ENCODE peak calls at places on chromosomes 2 and 18, in nine cellular contexts. C, H, K, Q, T, B, O, L and M are unnamed samples.

GRCh38 chr2:163341426-163341825 is 394.4 kb downstream of the FIGN start:
- DNase-seq in C (no peak), H (no peak), K (no peak), Q (no peak), T (no peak), B (peak; percentile 42), O (peak; percentile 89), L (peak; percentile 2), M (no peak)

GRCh38 chr2:57711991-57712390 is 334.6 kb upstream of the VRK2 start:
- DNase-seq in C (no peak), H (no peak), K (no peak), Q (no peak), T (no peak), B (no peak), O (no peak), L (no peak), M (no peak)

GRCh38 chr2:226643550-226644275 is 155.9 kb downstream of the IRS1 start:
- DNase-seq in C (no peak), H (no peak), K (no peak), Q (no peak), T (no peak), B (no peak), O (no peak), L (no peak), M (no peak)

GRCh38 chr18:49814147-49814499 is 790 bp upstream of the ACAA2 start:
- DNase-seq in C (peak; percentile 22), H (peak; percentile 26), K (no peak), Q (peak; percentile 72), T (peak; percentile 87), B (peak; percentile 68), O (peak; percentile 58), L (no peak), M (no peak)

GRCh38 chr2:224910535-224910934 is 131.7 kb downstream of the DOCK10 start:
- DNase-seq in C (no peak), H (no peak), K (no peak), Q (peak; percentile 58), T (no peak), B (peak; percentile 25), O (no peak), L (no peak), M (no peak)

GRCh38 chr2:101737478-101738240 is 40.2 kb downstream of the MAP4K4 start:
- DNase-seq in C (no peak), H (peak; percentile 79), K (no peak), Q (no peak), T (no peak), B (no peak), O (peak; percentile 89), L (no peak), M (no peak)

GRCh38 chr2:5530022-5530696 is 162.0 kb upstream of the SOX11 start:
- DNase-seq in C (no peak), H (no peak), K (no peak), Q (no peak), T (peak; percentile 83), B (no peak), O (no peak), L (no peak), M (no peak)

GRCh38 chr18:62245699-62246098 is 58.6 kb downstream of the RELCH start:
- DNase-seq in C (no peak), H (no peak), K (no peak), Q (no peak), T (no peak), B (no peak), O (no peak), L (no peak), M (no peak)

GRCh38 chr2:62196278-62196901 is 475 bp downstream of the B3GNT2 start:
- DNase-seq in C (peak; percentile 82), H (peak; percentile 46), K (peak; percentile 79), Q (no peak), T (peak; percentile 55), B (no peak), O (peak; percentile 48), L (peak; percentile 71), M (peak; percentile 25)

GRCh38 chr18:9712606-9713005 is 4.5 kb downstream of the RAB31 start:
- DNase-seq in C (no peak), H (no peak), K (no peak), Q (no peak), T (no peak), B (peak; percentile 57), O (no peak), L (no peak), M (no peak)

GRCh38 chr18:9714832-9715343 is 6.8 kb downstream of the RAB31 start:
- DNase-seq in C (no peak), H (no peak), K (no peak), Q (no peak), T (no peak), B (no peak), O (no peak), L (no peak), M (no peak)

GRCh38 chr18:9711361-9712129 is 3.4 kb downstream of the RAB31 start:
- DNase-seq in C (no peak), H (no peak), K (no peak), Q (no peak), T (no peak), B (no peak), O (no peak), L (no peak), M (no peak)

GRCh38 chr18:9710037-9710436 is 1.9 kb downstream of the RAB31 start:
- DNase-seq in C (no peak), H (no peak), K (no peak), Q (no peak), T (no peak), B (no peak), O (no peak), L (no peak), M (no peak)

DNA sequence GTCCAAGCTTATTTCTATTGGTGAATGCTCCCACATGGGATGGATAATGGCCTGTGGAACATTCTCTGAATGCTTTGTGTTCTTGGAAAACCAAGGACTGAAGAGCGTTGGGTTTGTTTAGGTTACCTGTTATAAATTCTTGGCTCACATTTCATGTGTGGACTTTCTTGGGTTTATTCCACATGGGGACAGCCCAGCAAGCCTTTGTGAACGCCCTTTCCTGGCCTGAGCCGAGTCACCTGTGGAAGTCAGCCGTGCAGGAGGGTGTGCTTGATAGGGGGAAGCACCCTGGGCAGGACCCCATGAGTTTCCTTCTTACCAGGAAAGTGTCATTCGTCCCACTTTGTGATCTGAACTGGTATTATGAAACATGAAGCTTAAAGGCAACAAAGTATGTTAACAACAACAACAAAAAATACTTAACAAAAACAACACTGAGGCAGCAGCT is 4.1 kb downstream of the RAB31 start:
- DNase-seq in C (no peak), H (no peak), K (no peak), Q (no peak), T (no peak), B (no peak), O (no peak), L (no peak), M (no peak)
- H3K27ac ChIP-seq in C (peak overlapping the region; percentile 2), H (no peak overlapping the region), K (no peak overlapping the region), Q (no peak overlapping the region), T (no peak overlapping the region), B (no peak overlapping the region), O (no peak overlapping the region), L (no peak overlapping the region), M (no peak overlapping the region)

DNA sequence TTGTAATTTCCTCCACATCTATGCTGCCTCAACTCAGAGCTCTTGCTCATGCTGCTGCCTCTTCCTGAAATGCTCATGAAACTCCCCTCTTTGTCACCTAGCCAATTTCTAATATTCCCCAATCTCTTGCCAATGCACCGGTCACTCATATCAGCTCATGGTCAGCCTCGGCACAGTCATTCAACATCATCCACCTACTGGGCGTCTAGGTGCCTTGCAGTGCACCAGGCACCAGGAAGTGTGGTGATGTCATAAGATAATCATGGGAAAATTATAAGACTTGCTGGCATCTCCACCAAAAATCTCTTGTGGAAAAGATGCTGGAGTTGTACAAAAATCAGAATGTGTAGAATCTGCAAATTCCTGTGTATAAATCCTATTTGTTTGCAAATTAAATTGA is 52.6 kb upstream of the RAB27B start:
- DNase-seq in C (peak; percentile 6), H (peak; percentile 20), K (no peak), Q (peak; percentile 61), T (no peak), B (peak; percentile 77), O (peak; percentile 77), L (no peak), M (no peak)
- TF ChIP-seq CTCF in C (peak; percentile 31), H (no peak), K (no peak), Q (peak; percentile 45), T (no peak), B (peak; percentile 54), O (peak; percentile 68), L (no peak), M (no peak)

GRCh38 chr2:71455011-71455740 is 1.8 kb downstream of the DYSF start:
- DNase-seq in C (no peak), H (no peak), K (no peak), Q (no peak), T (no peak), B (no peak), O (no peak), L (no peak), M (no peak)
- H3K27ac ChIP-seq in C (no peak overlapping the region), H (no peak overlapping the region), K (no peak overlapping the region), Q (no peak overlapping the region), T (no peak overlapping the region), B (peak overlapping the region; percentile 99), O (no peak overlapping the region), L (no peak overlapping the region), M (no peak overlapping the region)

GRCh38 chr2:16722677-16723076 is 57.0 kb upstream of the CYRIA start:
- DNase-seq in C (no peak), H (no peak), K (no peak), Q (no peak), T (peak; percentile 54), B (no peak), O (no peak), L (no peak), M (no peak)
- TF ChIP-seq CTCF in C (peak; percentile 53), H (no peak), K (no peak), Q (no peak), T (peak; percentile 74), B (no peak), O (no peak), L (peak; percentile 44), M (no peak)